ENCODE peak calls at places on chromosomes 5 and 9, in eight cellular contexts. Z is anterior cingulate cortex; E is cortex of kidney; I is NCI-H774; F is hepatocyte; N is GM13977; G is activated T-helper 2 cell treated with anti-CD3 and anti-CD28 coated beads, Interferon-gamma antibody, Interleukin-2, Interleukin-4, amounts not matched to agents 10 μg/mL and 5 μg/mL and 100 μg/mL, durations not matched to agents 14 hours and 24 hours and 36 hours; H is endothelial cell. Y is an unnamed sample.

GRCh38 chr9:129036923-129037766 is 719 bp downstream of the MIGA2 start:
- DNase-seq in Z (no peak), E (no peak), I (no peak), F (peak), N (no peak), G (no peak), H (no peak), Y (no peak)

GRCh38 chr5:149680810-149681221 is 49.3 kb upstream of the PPARGC1B start:
- DNase-seq in Z (no peak), E (no peak), I (no peak), F (no peak), N (peak), G (no peak), H (no peak), Y (no peak)

GRCh38 chr9:131739192-131739961 is 499 bp downstream of the RAPGEF1 start:
- DNase-seq in Z (peak), E (no peak), I (no peak), F (peak), N (peak), G (peak), H (no peak), Y (no peak)

GRCh38 chr9:92637886-92638620 is 31.9 kb downstream of the IPPK start:
- DNase-seq in Z (no peak), E (no peak), I (no peak), F (no peak), N (no peak), G (no peak), H (no peak), Y (no peak)

GRCh38 chr9:94139672-94140417 is 55.6 kb downstream of the PTPDC1 start:
- DNase-seq in Z (no peak), E (no peak), I (no peak), F (peak), N (no peak), G (no peak), H (no peak), Y (peak)

GRCh38 chr9:32572900-32573523 is at the start of gene NDUFB6:
- DNase-seq in Z (peak), E (no peak), I (peak), F (peak), N (peak), G (peak), H (peak), Y (peak)

GRCh38 chr5:93511445-93511844 is 69.6 kb downstream of the NR2F1-AS1 start:
- DNase-seq in Z (no peak), E (no peak), I (no peak), F (no peak), N (no peak), G (no peak), H (no peak), Y (no peak)

GRCh38 chr5:179180921-179181645 is 120.9 kb downstream of the ZNF354C start:
- DNase-seq in Z (no peak), E (no peak), I (no peak), F (no peak), N (no peak), G (no peak), H (no peak), Y (no peak)

GRCh38 chr9:37511006-37511714 is 25.4 kb downstream of the POLR1E start:
- DNase-seq in Z (no peak), E (no peak), I (no peak), F (peak), N (no peak), G (no peak), H (peak), Y (no peak)

GRCh38 chr5:143445726-143446125 is 42.2 kb upstream of the NR3C1 start:
- DNase-seq in Z (no peak), E (no peak), I (no peak), F (no peak), N (no peak), G (no peak), H (no peak), Y (no peak)

GRCh38 chr5:67290620-67291019 is 94.0 kb upstream of the CD180 start:
- DNase-seq in Z (no peak), E (no peak), I (no peak), F (no peak), N (no peak), G (no peak), H (no peak), Y (no peak)

GRCh38 chr9:96150324-96151023 is 151.5 kb downstream of the HSD17B3 start:
- DNase-seq in Z (no peak), E (no peak), I (no peak), F (no peak), N (peak), G (peak), H (no peak), Y (no peak)

GRCh38 chr5:140261403-140262171 is 41.3 kb downstream of the PFDN1 start:
- DNase-seq in Z (peak), E (no peak), I (peak), F (peak), N (no peak), G (no peak), H (no peak), Y (peak)

GRCh38 chr5:72234898-72235297 is 85.1 kb downstream of the MRPS27 start:
- DNase-seq in Z (no peak), E (no peak), I (no peak), F (no peak), N (no peak), G (no peak), H (no peak), Y (no peak)

GRCh38 chr5:71740015-71740753 is 21.1 kb downstream of the CARTPT start:
- DNase-seq in Z (no peak), E (no peak), I (no peak), F (no peak), N (peak), G (no peak), H (no peak), Y (no peak)

GRCh38 chr9:133396952-133397351 is 20.8 kb downstream of the STKLD1 start:
- DNase-seq in Z (no peak), E (no peak), I (no peak), F (no peak), N (no peak), G (no peak), H (peak), Y (no peak)

GRCh38 chr5:115813719-115814118 is 2.7 kb downstream of the CDO1 start:
- DNase-seq in Z (no peak), E (no peak), I (no peak), F (no peak), N (no peak), G (no peak), H (no peak), Y (no peak)

GRCh38 chr9:92726348-92726747 is 38.3 kb downstream of the BICD2 start:
- DNase-seq in Z (no peak), E (no peak), I (no peak), F (no peak), N (no peak), G (no peak), H (no peak), Y (no peak)

GRCh38 chr5:10572451-10572850 is 8.6 kb downstream of the ANKRD33B start:
- DNase-seq in Z (no peak), E (no peak), I (no peak), F (no peak), N (no peak), G (no peak), H (no peak), Y (no peak)

GRCh38 chr5:104412649-104413240 is 850.2 kb upstream of the NUDT12 start:
- DNase-seq in Z (no peak), E (no peak), I (no peak), F (peak), N (peak), G (no peak), H (peak), Y (peak)

GRCh38 chr9:125594211-125594610 is 112.8 kb downstream of the MAPKAP1 start:
- DNase-seq in Z (no peak), E (no peak), I (no peak), F (no peak), N (no peak), G (no peak), H (no peak), Y (no peak)

GRCh38 chr5:161546463-161547301 is at the start of gene GABRB2:
- DNase-seq in Z (peak), E (no peak), I (peak), F (peak), N (peak), G (peak), H (peak), Y (peak)

GRCh38 chr5:72436796-72437471 is 70.3 kb downstream of the ZNF366 start:
- DNase-seq in Z (no peak), E (no peak), I (no peak), F (no peak), N (no peak), G (no peak), H (no peak), Y (no peak)

GRCh38 chr9:21964925-21965385 is 29.2 kb downstream of the CDKN2A start:
- DNase-seq in Z (no peak), E (no peak), I (no peak), F (peak), N (peak), G (peak), H (peak), Y (no peak)

GRCh38 chr9:96021616-96022444 is 146.3 kb downstream of the ERCC6L2 start:
- DNase-seq in Z (peak), E (no peak), I (no peak), F (no peak), N (peak), G (no peak), H (peak), Y (no peak)

GRCh38 chr5:172005708-172006377 is 595 bp downstream of the FBXW11 start:
- DNase-seq in Z (no peak), E (no peak), I (no peak), F (peak), N (peak), G (no peak), H (peak), Y (no peak)

GRCh38 chr9:124477211-124478013 is 27.2 kb downstream of the ADGRD2 start:
- DNase-seq in Z (no peak), E (no peak), I (peak), F (peak), N (no peak), G (no peak), H (no peak), Y (no peak)

GRCh38 chr5:168455201-168455600 is 31.1 kb upstream of the RARS1 start:
- DNase-seq in Z (no peak), E (no peak), I (no peak), F (no peak), N (no peak), G (no peak), H (no peak), Y (no peak)

GRCh38 chr5:137310051-137310730 is 188.9 kb downstream of the SPOCK1 start:
- DNase-seq in Z (no peak), E (no peak), I (no peak), F (peak), N (no peak), G (no peak), H (no peak), Y (peak)

GRCh38 chr5:90628492-90628891 is 69.9 kb downstream of the ADGRV1 start:
- DNase-seq in Z (no peak), E (no peak), I (no peak), F (no peak), N (no peak), G (no peak), H (no peak), Y (no peak)

GRCh38 chr9:128575921-128576320 is 23.5 kb downstream of the SPTAN1 start:
- DNase-seq in Z (no peak), E (no peak), I (no peak), F (no peak), N (no peak), G (no peak), H (no peak), Y (no peak)

GRCh38 chr5:65305913-65306312 is 175.8 kb downstream of the ADAMTS6 start:
- DNase-seq in Z (no peak), E (no peak), I (no peak), F (peak), N (no peak), G (no peak), H (no peak), Y (no peak)

GRCh38 chr5:150162142-150162513 is 4.5 kb upstream of the CDX1 start:
- DNase-seq in Z (no peak), E (no peak), I (no peak), F (peak), N (no peak), G (no peak), H (no peak), Y (no peak)

GRCh38 chr5:116145416-116145815 is 60.6 kb downstream of the COMMD10 start:
- DNase-seq in Z (no peak), E (no peak), I (no peak), F (no peak), N (no peak), G (no peak), H (no peak), Y (no peak)

GRCh38 chr5:112154940-112155686 is 264.0 kb downstream of the EPB41L4A start:
- DNase-seq in Z (no peak), E (no peak), I (no peak), F (no peak), N (no peak), G (no peak), H (no peak), Y (no peak)

Y was measured in stromal cell of bone marrow.